ENCODE peak calls at places on chromosomes 5 and 9, in ten cellular contexts. One of them, this sample, is unnamed.

GRCh38 chr9:3509926-3510325 is 15.9 kb downstream of the RFX3 start:
- DNase-seq in GM23338: no peak
- DNase-seq in progenitor cell of endocrine pancreas: no peak
- DNase-seq in A549: no peak
- DNase-seq in foreskin keratinocyte: no peak
- DNase-seq in CD4-positive, alpha-beta T cell: no peak
- DNase-seq in heart right ventricle: no peak
- DNase-seq in pancreas: no peak
- DNase-seq in H9: no peak
- DNase-seq in fibroblast of pulmonary artery: no peak
- DNase-seq in this sample: no peak

GRCh38 chr9:101119206-101119819 is 90.8 kb downstream of the PLPPR1 start:
- DNase-seq in GM23338: peak; percentile 83
- DNase-seq in progenitor cell of endocrine pancreas: peak; percentile 66
- DNase-seq in A549: peak; percentile 33
- DNase-seq in foreskin keratinocyte: peak; percentile 34
- DNase-seq in CD4-positive, alpha-beta T cell: no peak
- DNase-seq in heart right ventricle: peak; percentile 30
- DNase-seq in pancreas: peak; percentile 84
- DNase-seq in H9: peak; percentile 85
- DNase-seq in fibroblast of pulmonary artery: peak; percentile 18
- DNase-seq in this sample: peak; percentile 58

GRCh38 chr9:20658677-20659473 is 25.2 kb upstream of the FOCAD start:
- DNase-seq in GM23338: peak; percentile 56
- DNase-seq in progenitor cell of endocrine pancreas: no peak
- DNase-seq in A549: peak; percentile 9
- DNase-seq in foreskin keratinocyte: no peak
- DNase-seq in CD4-positive, alpha-beta T cell: peak; percentile 5
- DNase-seq in heart right ventricle: no peak
- DNase-seq in pancreas: no peak
- DNase-seq in H9: no peak
- DNase-seq in fibroblast of pulmonary artery: peak; percentile 22
- DNase-seq in this sample: no peak

GRCh38 chr9:123453904-123454321 is 97.9 kb downstream of the CRB2 start:
- DNase-seq in GM23338: no peak
- DNase-seq in progenitor cell of endocrine pancreas: no peak
- DNase-seq in A549: no peak
- DNase-seq in foreskin keratinocyte: no peak
- DNase-seq in CD4-positive, alpha-beta T cell: no peak
- DNase-seq in heart right ventricle: peak; percentile 50
- DNase-seq in pancreas: peak; percentile 42
- DNase-seq in H9: no peak
- DNase-seq in fibroblast of pulmonary artery: peak; percentile 18
- DNase-seq in this sample: no peak

GRCh38 chr5:57577432-57578175 is 95.0 kb upstream of the ACTBL2 start:
- DNase-seq in GM23338: no peak
- DNase-seq in progenitor cell of endocrine pancreas: no peak
- DNase-seq in A549: no peak
- DNase-seq in foreskin keratinocyte: no peak
- DNase-seq in CD4-positive, alpha-beta T cell: no peak
- DNase-seq in heart right ventricle: no peak
- DNase-seq in pancreas: no peak
- DNase-seq in H9: no peak
- DNase-seq in fibroblast of pulmonary artery: no peak
- DNase-seq in this sample: no peak

GRCh38 chr9:122396622-122397148 is 25.9 kb downstream of the PTGS1 start:
- DNase-seq in GM23338: no peak
- DNase-seq in progenitor cell of endocrine pancreas: no peak
- DNase-seq in A549: no peak
- DNase-seq in foreskin keratinocyte: no peak
- DNase-seq in CD4-positive, alpha-beta T cell: no peak
- DNase-seq in heart right ventricle: no peak
- DNase-seq in pancreas: no peak
- DNase-seq in H9: no peak
- DNase-seq in fibroblast of pulmonary artery: no peak
- DNase-seq in this sample: no peak

GRCh38 chr9:129933709-129934586 is 98.7 kb downstream of the USP20 start:
- DNase-seq in GM23338: no peak
- DNase-seq in progenitor cell of endocrine pancreas: no peak
- DNase-seq in A549: no peak
- DNase-seq in foreskin keratinocyte: no peak
- DNase-seq in CD4-positive, alpha-beta T cell: no peak
- DNase-seq in heart right ventricle: no peak
- DNase-seq in pancreas: no peak
- DNase-seq in H9: no peak
- DNase-seq in fibroblast of pulmonary artery: no peak
- DNase-seq in this sample: no peak

GRCh38 chr9:131734165-131734610 is 5.7 kb downstream of the RAPGEF1 start:
- DNase-seq in GM23338: no peak
- DNase-seq in progenitor cell of endocrine pancreas: no peak
- DNase-seq in A549: no peak
- DNase-seq in foreskin keratinocyte: no peak
- DNase-seq in CD4-positive, alpha-beta T cell: peak; percentile 46
- DNase-seq in heart right ventricle: peak; percentile 55
- DNase-seq in pancreas: peak; percentile 75
- DNase-seq in H9: no peak
- DNase-seq in fibroblast of pulmonary artery: peak; percentile 47
- DNase-seq in this sample: no peak

GRCh38 chr9:81108821-81109220 is 580.5 kb downstream of the TLE1 start:
- DNase-seq in GM23338: no peak
- DNase-seq in progenitor cell of endocrine pancreas: no peak
- DNase-seq in A549: no peak
- DNase-seq in foreskin keratinocyte: peak; percentile 72
- DNase-seq in CD4-positive, alpha-beta T cell: no peak
- DNase-seq in heart right ventricle: no peak
- DNase-seq in pancreas: no peak
- DNase-seq in H9: no peak
- DNase-seq in fibroblast of pulmonary artery: no peak
- DNase-seq in this sample: no peak

GRCh38 chr9:127311239-127311741 is 46.7 kb downstream of the GARNL3 start:
- DNase-seq in GM23338: peak; percentile 69
- DNase-seq in progenitor cell of endocrine pancreas: no peak
- DNase-seq in A549: peak; percentile 33
- DNase-seq in foreskin keratinocyte: no peak
- DNase-seq in CD4-positive, alpha-beta T cell: peak; percentile 10
- DNase-seq in heart right ventricle: no peak
- DNase-seq in pancreas: no peak
- DNase-seq in H9: no peak
- DNase-seq in fibroblast of pulmonary artery: peak; percentile 64
- DNase-seq in this sample: no peak

GRCh38 chr5:65205016-65205415 is 276.7 kb downstream of the ADAMTS6 start:
- DNase-seq in GM23338: no peak
- DNase-seq in progenitor cell of endocrine pancreas: no peak
- DNase-seq in A549: no peak
- DNase-seq in foreskin keratinocyte: no peak
- DNase-seq in CD4-positive, alpha-beta T cell: no peak
- DNase-seq in heart right ventricle: no peak
- DNase-seq in pancreas: no peak
- DNase-seq in H9: no peak
- DNase-seq in fibroblast of pulmonary artery: no peak
- DNase-seq in this sample: no peak
- TF ChIP-seq CTCF in GM23338: no peak
- TF ChIP-seq CTCF in progenitor cell of endocrine pancreas: no peak
- TF ChIP-seq CTCF in A549: no peak
- TF ChIP-seq CTCF in foreskin keratinocyte: no peak
- TF ChIP-seq CTCF in CD4-positive, alpha-beta T cell: no peak
- TF ChIP-seq CTCF in heart right ventricle: no peak
- TF ChIP-seq CTCF in pancreas: no peak
- TF ChIP-seq CTCF in H9: no peak
- TF ChIP-seq CTCF in fibroblast of pulmonary artery: no peak
- TF ChIP-seq CTCF in this sample: no peak

GRCh38 chr9:18014556-18014955 is 435.7 kb downstream of the SH3GL2 start:
- DNase-seq in GM23338: no peak
- DNase-seq in progenitor cell of endocrine pancreas: no peak
- DNase-seq in A549: no peak
- DNase-seq in foreskin keratinocyte: peak; percentile 13
- DNase-seq in CD4-positive, alpha-beta T cell: no peak
- DNase-seq in heart right ventricle: no peak
- DNase-seq in pancreas: no peak
- DNase-seq in H9: no peak
- DNase-seq in fibroblast of pulmonary artery: peak; percentile 10
- DNase-seq in this sample: no peak

GRCh38 chr9:18020254-18020745 is 441.4 kb downstream of the SH3GL2 start:
- DNase-seq in GM23338: no peak
- DNase-seq in progenitor cell of endocrine pancreas: no peak
- DNase-seq in A549: no peak
- DNase-seq in foreskin keratinocyte: no peak
- DNase-seq in CD4-positive, alpha-beta T cell: no peak
- DNase-seq in heart right ventricle: no peak
- DNase-seq in pancreas: no peak
- DNase-seq in H9: no peak
- DNase-seq in fibroblast of pulmonary artery: no peak
- DNase-seq in this sample: no peak

GRCh38 chr9:18018241-18018640 is 439.4 kb downstream of the SH3GL2 start:
- DNase-seq in GM23338: no peak
- DNase-seq in progenitor cell of endocrine pancreas: no peak
- DNase-seq in A549: no peak
- DNase-seq in foreskin keratinocyte: no peak
- DNase-seq in CD4-positive, alpha-beta T cell: no peak
- DNase-seq in heart right ventricle: no peak
- DNase-seq in pancreas: no peak
- DNase-seq in H9: no peak
- DNase-seq in fibroblast of pulmonary artery: no peak
- DNase-seq in this sample: no peak

GRCh38 chr9:18018661-18019060 is 439.8 kb downstream of the SH3GL2 start:
- DNase-seq in GM23338: no peak
- DNase-seq in progenitor cell of endocrine pancreas: no peak
- DNase-seq in A549: no peak
- DNase-seq in foreskin keratinocyte: no peak
- DNase-seq in CD4-positive, alpha-beta T cell: no peak
- DNase-seq in heart right ventricle: no peak
- DNase-seq in pancreas: no peak
- DNase-seq in H9: no peak
- DNase-seq in fibroblast of pulmonary artery: no peak
- DNase-seq in this sample: no peak

GRCh38 chr9:18017136-18017535 is 438.3 kb downstream of the SH3GL2 start:
- DNase-seq in GM23338: peak; percentile 20
- DNase-seq in progenitor cell of endocrine pancreas: no peak
- DNase-seq in A549: no peak
- DNase-seq in foreskin keratinocyte: no peak
- DNase-seq in CD4-positive, alpha-beta T cell: no peak
- DNase-seq in heart right ventricle: no peak
- DNase-seq in pancreas: no peak
- DNase-seq in H9: no peak
- DNase-seq in fibroblast of pulmonary artery: no peak
- DNase-seq in this sample: no peak
- TF ChIP-seq CTCF in GM23338: peak; percentile 43
- TF ChIP-seq CTCF in progenitor cell of endocrine pancreas: peak; percentile 10
- TF ChIP-seq CTCF in A549: no peak
- TF ChIP-seq CTCF in foreskin keratinocyte: peak; percentile 9
- TF ChIP-seq CTCF in CD4-positive, alpha-beta T cell: no peak
- TF ChIP-seq CTCF in heart right ventricle: no peak
- TF ChIP-seq CTCF in pancreas: no peak
- TF ChIP-seq CTCF in H9: peak; percentile 39
- TF ChIP-seq CTCF in fibroblast of pulmonary artery: no peak
- TF ChIP-seq CTCF in this sample: no peak

GRCh38 chr9:85260288-85260687 is 481.5 kb downstream of the AGTPBP1 start:
- DNase-seq in GM23338: no peak
- DNase-seq in progenitor cell of endocrine pancreas: no peak
- DNase-seq in A549: no peak
- DNase-seq in foreskin keratinocyte: no peak
- DNase-seq in CD4-positive, alpha-beta T cell: no peak
- DNase-seq in heart right ventricle: no peak
- DNase-seq in pancreas: no peak
- DNase-seq in H9: no peak
- DNase-seq in fibroblast of pulmonary artery: no peak
- DNase-seq in this sample: no peak

GRCh38 chr9:85268024-85268610 is 473.6 kb downstream of the AGTPBP1 start:
- DNase-seq in GM23338: peak; percentile 54
- DNase-seq in progenitor cell of endocrine pancreas: no peak
- DNase-seq in A549: no peak
- DNase-seq in foreskin keratinocyte: no peak
- DNase-seq in CD4-positive, alpha-beta T cell: no peak
- DNase-seq in heart right ventricle: no peak
- DNase-seq in pancreas: no peak
- DNase-seq in H9: no peak
- DNase-seq in fibroblast of pulmonary artery: no peak
- DNase-seq in this sample: no peak

GRCh38 chr9:85262333-85262732 is 479.4 kb downstream of the AGTPBP1 start:
- DNase-seq in GM23338: no peak
- DNase-seq in progenitor cell of endocrine pancreas: no peak
- DNase-seq in A549: no peak
- DNase-seq in foreskin keratinocyte: no peak
- DNase-seq in CD4-positive, alpha-beta T cell: no peak
- DNase-seq in heart right ventricle: no peak
- DNase-seq in pancreas: no peak
- DNase-seq in H9: no peak
- DNase-seq in fibroblast of pulmonary artery: peak; percentile 0
- DNase-seq in this sample: no peak

GRCh38 chr9:85263288-85263687 is 478.5 kb downstream of the AGTPBP1 start:
- DNase-seq in GM23338: no peak
- DNase-seq in progenitor cell of endocrine pancreas: no peak
- DNase-seq in A549: no peak
- DNase-seq in foreskin keratinocyte: no peak
- DNase-seq in CD4-positive, alpha-beta T cell: no peak
- DNase-seq in heart right ventricle: no peak
- DNase-seq in pancreas: no peak
- DNase-seq in H9: no peak
- DNase-seq in fibroblast of pulmonary artery: no peak
- DNase-seq in this sample: no peak

GRCh38 chr9:85264695-85265094 is 477.1 kb downstream of the AGTPBP1 start:
- DNase-seq in GM23338: no peak
- DNase-seq in progenitor cell of endocrine pancreas: no peak
- DNase-seq in A549: no peak
- DNase-seq in foreskin keratinocyte: peak; percentile 13
- DNase-seq in CD4-positive, alpha-beta T cell: no peak
- DNase-seq in heart right ventricle: no peak
- DNase-seq in pancreas: no peak
- DNase-seq in H9: no peak
- DNase-seq in fibroblast of pulmonary artery: no peak
- DNase-seq in this sample: no peak
- TF ChIP-seq CTCF in GM23338: no peak
- TF ChIP-seq CTCF in progenitor cell of endocrine pancreas: no peak
- TF ChIP-seq CTCF in A549: no peak
- TF ChIP-seq CTCF in foreskin keratinocyte: no peak
- TF ChIP-seq CTCF in CD4-positive, alpha-beta T cell: no peak
- TF ChIP-seq CTCF in heart right ventricle: no peak
- TF ChIP-seq CTCF in pancreas: no peak
- TF ChIP-seq CTCF in H9: no peak
- TF ChIP-seq CTCF in fibroblast of pulmonary artery: no peak
- TF ChIP-seq CTCF in this sample: no peak

GRCh38 chr5:52922384-52922783 is 66.8 kb upstream of the ITGA2 start:
- DNase-seq in GM23338: peak; percentile 54
- DNase-seq in progenitor cell of endocrine pancreas: no peak
- DNase-seq in A549: peak; percentile 7
- DNase-seq in foreskin keratinocyte: peak; percentile 97
- DNase-seq in CD4-positive, alpha-beta T cell: no peak
- DNase-seq in heart right ventricle: no peak
- DNase-seq in pancreas: no peak
- DNase-seq in H9: peak; percentile 50
- DNase-seq in fibroblast of pulmonary artery: peak; percentile 97
- DNase-seq in this sample: no peak
- TF ChIP-seq CTCF in GM23338: no peak
- TF ChIP-seq CTCF in progenitor cell of endocrine pancreas: no peak
- TF ChIP-seq CTCF in A549: no peak
- TF ChIP-seq CTCF in foreskin keratinocyte: no peak
- TF ChIP-seq CTCF in CD4-positive, alpha-beta T cell: no peak
- TF ChIP-seq CTCF in heart right ventricle: no peak
- TF ChIP-seq CTCF in pancreas: no peak
- TF ChIP-seq CTCF in H9: no peak
- TF ChIP-seq CTCF in fibroblast of pulmonary artery: peak; percentile 12
- TF ChIP-seq CTCF in this sample: no peak

GRCh38 chr9:98806394-98807069 is 938 bp upstream of the GALNT12 start:
- DNase-seq in GM23338: no peak
- DNase-seq in progenitor cell of endocrine pancreas: no peak
- DNase-seq in A549: no peak
- DNase-seq in foreskin keratinocyte: no peak
- DNase-seq in CD4-positive, alpha-beta T cell: no peak
- DNase-seq in heart right ventricle: no peak
- DNase-seq in pancreas: no peak
- DNase-seq in H9: no peak
- DNase-seq in fibroblast of pulmonary artery: no peak
- DNase-seq in this sample: no peak
- TF ChIP-seq CTCF in GM23338: no peak
- TF ChIP-seq CTCF in progenitor cell of endocrine pancreas: peak; percentile 12
- TF ChIP-seq CTCF in A549: peak; percentile 45
- TF ChIP-seq CTCF in foreskin keratinocyte: peak; percentile 52
- TF ChIP-seq CTCF in CD4-positive, alpha-beta T cell: no peak
- TF ChIP-seq CTCF in heart right ventricle: no peak
- TF ChIP-seq CTCF in pancreas: no peak
- TF ChIP-seq CTCF in H9: no peak
- TF ChIP-seq CTCF in fibroblast of pulmonary artery: peak; percentile 24
- TF ChIP-seq CTCF in this sample: no peak

This sample was measured in mesothelial cell of epicardium.